ENCODE peak calls at places on chromosomes 2 and 18, in seven cellular contexts. T is left ventricle myocardium inferior; J is CD8-positive, alpha-beta T cell; U is PC-9; B is body of pancreas; I is thoracic aorta; M is right lobe of liver. V is an unnamed sample. For H3K9me3 and H3K27me3, the result is how much of the 10 kb centered on the place peaks cover.

GRCh38 chr2:163951312-163951711 is 215.5 kb upstream of the FIGN start:
- DNase-seq in U (no peak), J (no peak), B (no peak), T (no peak), I (no peak), M (no peak), V (no peak)

GRCh38 chr2:101152195-101153076 is 1.3 kb upstream of the TBC1D8 start:
- DNase-seq in B (peak), U (peak), J (no peak), T (peak), I (no peak), M (peak), V (no peak)

GRCh38 chr18:48622911-48623431 is 84.1 kb downstream of the CTIF start:
- DNase-seq in I (no peak), B (no peak), U (peak), J (no peak), M (no peak), T (no peak), V (no peak)

GRCh38 chr2:158990397-158991209 is 22.2 kb downstream of the TANC1 start:
- DNase-seq in B (no peak), M (no peak), U (peak), T (no peak), J (no peak), I (no peak), V (peak)

GRCh38 chr2:220046507-220046906 is 419.1 kb downstream of the SLC4A3 start:
- DNase-seq in J (no peak), U (no peak), M (no peak), T (no peak), B (no peak), I (no peak), V (no peak)

GRCh38 chr2:182816856-182817255 is 49.6 kb downstream of the FRZB start:
- DNase-seq in U (no peak), I (no peak), J (no peak), B (no peak), T (no peak), M (no peak), V (no peak)

GRCh38 chr18:34976899-34977786 is 64.1 kb upstream of the MAPRE2 start:
- DNase-seq in B (peak), J (peak), U (peak), M (peak), T (peak), I (peak), V (no peak)

GRCh38 chr18:7023581-7023980 is 94.0 kb downstream of the LAMA1 start:
- DNase-seq in T (no peak), U (no peak), B (no peak), M (no peak), I (no peak), J (no peak), V (no peak)

GRCh38 chr2:238287702-238288649 is at the start of gene PER2:
- DNase-seq in I (peak), B (peak), T (peak), M (no peak), U (peak), J (no peak), V (peak)

GRCh38 chr2:18001671-18002070 is 123.2 kb downstream of the KCNS3 start:
- DNase-seq in J (no peak), B (no peak), T (no peak), I (no peak), U (no peak), M (no peak), V (no peak)

GRCh38 chr2:7508220-7508943 is 591.2 kb downstream of the RNF144A start:
- DNase-seq in M (no peak), U (no peak), I (no peak), J (no peak), T (no peak), B (peak), V (no peak)

GRCh38 chr18:49920731-49921130 is 107.4 kb upstream of the ACAA2 start:
- DNase-seq in U (peak), T (no peak), B (no peak), M (no peak), J (no peak), I (no peak), V (no peak)

GRCh38 chr2:137675584-137676327 is 288.5 kb upstream of the HNMT start:
- DNase-seq in J (no peak), U (no peak), I (no peak), M (no peak), T (no peak), B (no peak), V (no peak)

GRCh38 chr2:31693882-31694281 is 113.1 kb upstream of the SRD5A2 start:
- DNase-seq in T (no peak), U (no peak), I (no peak), J (no peak), B (no peak), M (no peak), V (no peak)

GRCh38 chr2:31694444-31694843 is 113.7 kb upstream of the SRD5A2 start:
- DNase-seq in U (no peak), I (no peak), B (no peak), M (no peak), T (no peak), J (no peak), V (no peak)

GRCh38 chr2:31696068-31696467 is 115.3 kb upstream of the SRD5A2 start:
- DNase-seq in T (no peak), I (no peak), U (no peak), M (no peak), B (no peak), J (no peak), V (no peak)
- H3K9me3 ChIP-seq in T (half or more), I (under half), U (half or more), M (under half), B (under half), J (under half), V (under half)

GRCh38 chr2:58866946-58867345 is 625.8 kb upstream of the FANCL start:
- DNase-seq in I (no peak), M (no peak), B (no peak), J (no peak), T (no peak), U (no peak), V (no peak)

GRCh38 chr2:58866527-58866926 is 625.4 kb upstream of the FANCL start:
- DNase-seq in J (no peak), I (no peak), U (no peak), B (no peak), T (no peak), M (no peak), V (no peak)

GRCh38 chr2:58875462-58875861 is 634.3 kb upstream of the FANCL start:
- DNase-seq in U (no peak), M (no peak), J (no peak), T (no peak), I (no peak), B (no peak), V (no peak)

GRCh38 chr2:58870704-58871103 is 629.6 kb upstream of the FANCL start:
- DNase-seq in J (no peak), B (no peak), M (no peak), U (no peak), I (no peak), T (no peak), V (no peak)

GRCh38 chr2:58871469-58872142 is 630.5 kb upstream of the FANCL start:
- DNase-seq in M (no peak), U (no peak), B (no peak), J (no peak), I (no peak), T (no peak), V (no peak)
- TF ChIP-seq CTCF in M (no peak), U (peak), B (no peak), J (no peak), I (no peak), T (no peak), V (no peak)

GRCh38 chr2:63064661-63065060 is 14.0 kb downstream of the OTX1 start:
- DNase-seq in J (no peak), B (no peak), T (no peak), U (no peak), I (no peak), M (no peak), V (no peak)

GRCh38 chr2:63071664-63072063 is 21.0 kb downstream of the OTX1 start:
- DNase-seq in U (no peak), I (no peak), M (no peak), T (no peak), J (no peak), B (no peak), V (no peak)

GRCh38 chr2:63064197-63064596 is 13.6 kb downstream of the OTX1 start:
- DNase-seq in J (no peak), M (no peak), T (no peak), B (no peak), I (no peak), U (no peak), V (no peak)

GRCh38 chr2:63066838-63067237 is 16.2 kb downstream of the OTX1 start:
- DNase-seq in U (no peak), B (no peak), M (no peak), I (no peak), J (no peak), T (no peak), V (no peak)

DNA sequence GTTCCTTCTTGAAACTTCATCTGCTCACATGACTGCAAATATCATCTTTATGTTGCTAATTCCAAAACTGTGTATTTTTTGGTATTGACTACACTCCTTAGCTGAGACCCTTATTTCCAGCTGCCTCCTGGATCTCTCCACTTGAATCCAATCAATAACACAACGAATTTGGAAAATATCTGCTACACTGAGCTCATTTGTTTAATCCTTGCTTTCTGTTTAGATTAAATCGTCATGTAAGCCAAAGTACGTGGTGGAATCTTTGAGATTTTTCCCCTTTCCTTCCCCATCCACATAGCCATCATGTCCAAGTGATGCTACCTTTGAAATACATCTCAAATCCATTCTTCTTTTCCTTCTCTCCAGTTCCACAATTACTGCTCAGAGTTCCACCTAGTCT is 15.6 kb downstream of the OTX1 start:
- DNase-seq in J (no peak), I (no peak), T (no peak), B (no peak), M (no peak), U (no peak), V (no peak)
- H3K27me3 ChIP-seq in J (under half), I (under half), T (half or more), B (under half), M (under half), U (under half), V (under half)

GRCh38 chr18:71431171-71431570 is 1113.0 kb downstream of the CBLN2 start:
- DNase-seq in U (no peak), M (no peak), I (no peak), T (no peak), J (no peak), B (no peak), V (no peak)
- H3K9me3 ChIP-seq in U (under half), M (under half), I (under half), T (under half), J (under half), B (under half), V (under half)

GRCh38 chr18:54222922-54223567 is 1.4 kb downstream of the MBD2 start:
- DNase-seq in B (peak), T (no peak), M (no peak), I (no peak), U (peak), J (peak), V (no peak)
- TF ChIP-seq CTCF in B (peak), T (no peak), M (peak), I (no peak), U (peak), J (peak), V (no peak)

GRCh38 chr2:236367791-236368289 is 103.6 kb upstream of the ASB18 start:
- DNase-seq in J (no peak), B (no peak), M (no peak), U (no peak), I (no peak), T (no peak), V (no peak)
- H3K27me3 ChIP-seq in J (under half), B (under half), M (under half), U (half or more), I (under half), T (under half), V (under half)

DNA sequence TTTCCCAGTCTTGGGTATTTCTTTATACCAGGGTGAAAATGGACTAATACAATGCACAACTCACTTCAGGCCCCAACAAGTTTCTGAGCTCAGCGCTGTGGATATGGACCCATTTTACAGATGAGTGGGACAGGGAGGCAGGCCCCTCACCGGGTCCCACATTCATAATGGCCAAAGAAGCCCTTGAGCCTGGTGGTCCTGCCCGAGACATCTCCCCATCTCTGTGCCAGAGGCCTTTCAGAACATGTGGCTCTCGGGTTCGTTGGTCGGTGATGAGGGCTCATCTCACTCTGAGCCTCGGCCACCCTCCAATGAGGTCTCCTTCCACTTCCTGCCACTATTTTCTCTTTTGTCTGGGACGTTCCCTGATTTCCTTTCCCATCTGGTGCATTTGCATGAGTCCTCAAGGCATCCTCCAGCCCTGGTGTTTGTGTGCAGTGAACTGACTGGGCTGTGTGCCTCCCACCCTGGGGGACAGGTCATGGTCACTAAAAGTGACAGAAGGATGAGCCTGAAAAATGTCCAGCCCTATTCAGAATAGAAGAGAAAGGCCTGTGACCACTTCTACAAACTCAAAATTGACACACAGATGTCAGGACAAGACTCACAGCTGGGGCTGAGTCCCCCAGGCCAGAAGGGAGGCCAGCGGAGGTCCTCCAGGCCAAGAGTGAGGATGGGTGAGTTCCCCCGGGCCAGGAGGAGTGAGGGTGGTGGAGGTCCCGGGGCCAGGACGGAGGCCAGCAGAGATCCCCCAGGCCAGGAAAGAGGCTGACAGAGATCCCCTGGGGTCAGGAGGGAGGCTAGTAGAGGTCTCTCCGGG is 134.5 kb downstream of the PTGR3 start:
- DNase-seq in J (no peak), U (no peak), T (no peak), M (no peak), I (no peak), B (no peak), V (no peak)
- H3K9me3 ChIP-seq in J (under half), U (under half), T (under half), M (under half), I (under half), B (under half), V (under half)

V was measured in AG04450.